ENCODE peak calls at places on chromosomes 7 and 10, in six cellular contexts. W is foreskin keratinocyte, Q is NCI-H460, D is AML-193, F is cardiac muscle cell, B is fibroblast of pulmonary artery. R is an unnamed sample.

GRCh38 chr7:155948423-155948822 is 136.2 kb upstream of the SHH start:
- DNase-seq in W (no peak), Q (no peak), D (no peak), F (no peak), B (no peak), R (no peak)

GRCh38 chr7:76048668-76048988 is 722 bp downstream of the MDH2 start:
- DNase-seq in W (no peak), Q (no peak), D (no peak), F (no peak), B (no peak), R (no peak)

GRCh38 chr10:60185426-60185825 is 204.2 kb downstream of the ANK3 start:
- DNase-seq in W (no peak), Q (peak), D (no peak), F (no peak), B (no peak), R (no peak)

GRCh38 chr10:36188461-36188860 is 546.4 kb upstream of the FZD8 start:
- DNase-seq in W (no peak), Q (no peak), D (no peak), F (peak), B (no peak), R (no peak)

GRCh38 chr10:966466-967235 is 21.6 kb upstream of the GTPBP4 start:
- DNase-seq in W (no peak), Q (no peak), D (no peak), F (no peak), B (no peak), R (no peak)

GRCh38 chr10:67296926-67297325 is 371.1 kb downstream of the LRRTM3 start:
- DNase-seq in W (no peak), Q (no peak), D (no peak), F (no peak), B (no peak), R (no peak)

GRCh38 chr10:111113961-111114830 is 37.4 kb downstream of the ADRA2A start:
- DNase-seq in W (no peak), Q (no peak), D (no peak), F (no peak), B (no peak), R (peak)

GRCh38 chr7:67343566-67343965 is 346.9 kb downstream of the TYW1 start:
- DNase-seq in W (no peak), Q (no peak), D (no peak), F (no peak), B (no peak), R (no peak)

GRCh38 chr10:48449501-48450232 is 143.2 kb downstream of the MAPK8 start:
- DNase-seq in W (no peak), Q (no peak), D (no peak), F (no peak), B (no peak), R (no peak)

GRCh38 chr10:127458829-127459228 is 90.3 kb upstream of the NPS start:
- DNase-seq in W (no peak), Q (no peak), D (no peak), F (no peak), B (no peak), R (no peak)

GRCh38 chr10:47009215-47009838 is 98.1 kb downstream of the PTPN20 start:
- DNase-seq in W (no peak), Q (no peak), D (no peak), F (no peak), B (no peak), R (no peak)

GRCh38 chr10:116732546-116732945 is 9.8 kb downstream of the HSPA12A start:
- DNase-seq in W (no peak), Q (no peak), D (no peak), F (no peak), B (no peak), R (no peak)

GRCh38 chr10:61701055-61701705 is 38.5 kb downstream of the CABCOCO1 start:
- DNase-seq in W (no peak), Q (no peak), D (no peak), F (peak), B (no peak), R (no peak)

GRCh38 chr7:89926721-89927120 is 227.5 kb upstream of the STEAP1 start:
- DNase-seq in W (no peak), Q (no peak), D (no peak), F (no peak), B (no peak), R (no peak)

GRCh38 chr7:28088032-28088431 is 92.6 kb downstream of the JAZF1 start:
- DNase-seq in W (no peak), Q (no peak), D (peak), F (peak), B (peak), R (peak)

GRCh38 chr10:123669901-123670300 is 3.7 kb downstream of the GPR26 start:
- DNase-seq in W (peak), Q (no peak), D (no peak), F (no peak), B (no peak), R (no peak)

GRCh38 chr7:46165281-46165680 is 244.2 kb upstream of the IGFBP3 start:
- DNase-seq in W (peak), Q (no peak), D (no peak), F (peak), B (peak), R (no peak)

GRCh38 chr7:22356855-22357310 is at the start of gene RAPGEF5:
- DNase-seq in W (no peak), Q (no peak), D (no peak), F (no peak), B (no peak), R (no peak)

GRCh38 chr10:66881814-66882213 is 44.0 kb upstream of the LRRTM3 start:
- DNase-seq in W (no peak), Q (no peak), D (no peak), F (no peak), B (no peak), R (no peak)

R was measured in choroid plexus epithelial cell.